ENCODE peak calls at places on chromosomes 6 and 20, in six cellular contexts. One of them, this sample, is unnamed.

GRCh38 chr6:2518029-2518428 is 232.7 kb downstream of the MYLK4 start:
- DNase-seq in endothelial cell of umbilical vein: no peak
- DNase-seq in GM12878: no peak
- DNase-seq in HepG2: no peak
- DNase-seq in HCT116: no peak
- DNase-seq in SK-N-SH: no peak
- DNase-seq in this sample: no peak

GRCh38 chr6:52352239-52353008 is 9.5 kb upstream of the PAQR8 start:
- DNase-seq in endothelial cell of umbilical vein: peak; percentile 85
- DNase-seq in GM12878: peak; percentile 79
- DNase-seq in HepG2: peak; percentile 98
- DNase-seq in HCT116: peak; percentile 82
- DNase-seq in SK-N-SH: no peak
- DNase-seq in this sample: peak; percentile 79

GRCh38 chr20:59063358-59064213 is 21.0 kb upstream of the PRELID3B start:
- DNase-seq in endothelial cell of umbilical vein: peak; percentile 68
- DNase-seq in GM12878: no peak
- DNase-seq in HepG2: no peak
- DNase-seq in HCT116: peak; percentile 75
- DNase-seq in SK-N-SH: peak; percentile 45
- DNase-seq in this sample: peak; percentile 42

GRCh38 chr6:46862381-46862780 is 59.4 kb downstream of the ADGRF5 start:
- DNase-seq in endothelial cell of umbilical vein: no peak
- DNase-seq in GM12878: no peak
- DNase-seq in HepG2: no peak
- DNase-seq in HCT116: no peak
- DNase-seq in SK-N-SH: no peak
- DNase-seq in this sample: no peak

GRCh38 chr6:108839068-108839467 is 9.2 kb upstream of the ARMC2 start:
- DNase-seq in endothelial cell of umbilical vein: no peak
- DNase-seq in GM12878: no peak
- DNase-seq in HepG2: no peak
- DNase-seq in HCT116: no peak
- DNase-seq in SK-N-SH: peak; percentile 27
- DNase-seq in this sample: no peak

GRCh38 chr6:83546636-83547035 is 34.3 kb downstream of the PRSS35 start:
- DNase-seq in endothelial cell of umbilical vein: no peak
- DNase-seq in GM12878: no peak
- DNase-seq in HepG2: no peak
- DNase-seq in HCT116: no peak
- DNase-seq in SK-N-SH: no peak
- DNase-seq in this sample: no peak

GRCh38 chr6:127879685-127880084 is 21.2 kb downstream of the THEMIS start:
- DNase-seq in endothelial cell of umbilical vein: no peak
- DNase-seq in GM12878: no peak
- DNase-seq in HepG2: no peak
- DNase-seq in HCT116: no peak
- DNase-seq in SK-N-SH: no peak
- DNase-seq in this sample: no peak

GRCh38 chr6:64250126-64250525 is 614.5 kb downstream of the PHF3 start:
- DNase-seq in endothelial cell of umbilical vein: no peak
- DNase-seq in GM12878: no peak
- DNase-seq in HepG2: no peak
- DNase-seq in HCT116: no peak
- DNase-seq in SK-N-SH: no peak
- DNase-seq in this sample: no peak

GRCh38 chr6:152355166-152355565 is 282.0 kb downstream of the SYNE1 start:
- DNase-seq in endothelial cell of umbilical vein: no peak
- DNase-seq in GM12878: no peak
- DNase-seq in HepG2: no peak
- DNase-seq in HCT116: no peak
- DNase-seq in SK-N-SH: no peak
- DNase-seq in this sample: no peak

GRCh38 chr6:44162876-44163625 is 4.4 kb downstream of the CAPN11 start:
- DNase-seq in endothelial cell of umbilical vein: no peak
- DNase-seq in GM12878: no peak
- DNase-seq in HepG2: no peak
- DNase-seq in HCT116: no peak
- DNase-seq in SK-N-SH: no peak
- DNase-seq in this sample: no peak

GRCh38 chr20:32447136-32448027 is 89.3 kb downstream of the ASXL1 start:
- DNase-seq in endothelial cell of umbilical vein: no peak
- DNase-seq in GM12878: no peak
- DNase-seq in HepG2: no peak
- DNase-seq in HCT116: no peak
- DNase-seq in SK-N-SH: no peak
- DNase-seq in this sample: no peak

GRCh38 chr6:1871936-1872335 is 262.2 kb downstream of the FOXC1 start:
- DNase-seq in endothelial cell of umbilical vein: no peak
- DNase-seq in GM12878: no peak
- DNase-seq in HepG2: no peak
- DNase-seq in HCT116: no peak
- DNase-seq in SK-N-SH: peak; percentile 33
- DNase-seq in this sample: no peak

GRCh38 chr20:58078741-58079522 is 149.5 kb downstream of the ANKRD60 start:
- DNase-seq in endothelial cell of umbilical vein: peak; percentile 71
- DNase-seq in GM12878: no peak
- DNase-seq in HepG2: no peak
- DNase-seq in HCT116: no peak
- DNase-seq in SK-N-SH: no peak
- DNase-seq in this sample: no peak

GRCh38 chr20:52783769-52784168 is 188.4 kb upstream of the TSHZ2 start:
- DNase-seq in endothelial cell of umbilical vein: no peak
- DNase-seq in GM12878: no peak
- DNase-seq in HepG2: peak; percentile 30
- DNase-seq in HCT116: no peak
- DNase-seq in SK-N-SH: no peak
- DNase-seq in this sample: no peak

GRCh38 chr6:47000842-47001241 is 41.3 kb downstream of the ADGRF1 start:
- DNase-seq in endothelial cell of umbilical vein: no peak
- DNase-seq in GM12878: no peak
- DNase-seq in HepG2: no peak
- DNase-seq in HCT116: no peak
- DNase-seq in SK-N-SH: no peak
- DNase-seq in this sample: no peak

GRCh38 chr6:10838794-10839333 is 525 bp upstream of the MAK start:
- DNase-seq in endothelial cell of umbilical vein: no peak
- DNase-seq in GM12878: peak; percentile 85
- DNase-seq in HepG2: no peak
- DNase-seq in HCT116: no peak
- DNase-seq in SK-N-SH: no peak
- DNase-seq in this sample: no peak

DNA sequence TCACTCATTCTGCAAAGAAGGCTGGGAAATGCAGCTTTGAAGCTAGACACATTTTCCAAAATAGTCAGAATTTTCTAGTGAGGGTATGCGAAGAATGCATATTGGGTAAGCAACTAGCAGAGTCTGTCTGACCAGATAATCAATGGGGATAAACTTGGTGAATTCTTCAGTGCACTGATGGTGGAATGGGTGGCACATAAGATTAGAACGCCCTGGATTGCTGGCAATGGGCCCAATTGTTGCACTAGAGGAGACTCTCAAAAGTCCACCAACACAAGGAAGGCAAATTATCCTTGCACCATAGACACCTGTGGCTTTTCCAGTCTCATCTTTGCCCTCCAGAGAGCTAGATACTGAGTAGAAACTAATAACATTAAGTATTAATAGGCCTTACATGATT is 167.6 kb downstream of the PTPRT start:
- DNase-seq in endothelial cell of umbilical vein: no peak
- DNase-seq in GM12878: no peak
- DNase-seq in HepG2: no peak
- DNase-seq in HCT116: no peak
- DNase-seq in SK-N-SH: no peak
- DNase-seq in this sample: no peak
- H3K4me2 ChIP-seq in endothelial cell of umbilical vein: no peak overlapping the region
- H3K4me2 ChIP-seq in GM12878: no peak overlapping the region
- H3K4me2 ChIP-seq in HepG2: no peak overlapping the region
- H3K4me2 ChIP-seq in HCT116: no peak overlapping the region
- H3K4me2 ChIP-seq in SK-N-SH: no peak overlapping the region
- H3K4me2 ChIP-seq in this sample: no peak overlapping the region

DNA sequence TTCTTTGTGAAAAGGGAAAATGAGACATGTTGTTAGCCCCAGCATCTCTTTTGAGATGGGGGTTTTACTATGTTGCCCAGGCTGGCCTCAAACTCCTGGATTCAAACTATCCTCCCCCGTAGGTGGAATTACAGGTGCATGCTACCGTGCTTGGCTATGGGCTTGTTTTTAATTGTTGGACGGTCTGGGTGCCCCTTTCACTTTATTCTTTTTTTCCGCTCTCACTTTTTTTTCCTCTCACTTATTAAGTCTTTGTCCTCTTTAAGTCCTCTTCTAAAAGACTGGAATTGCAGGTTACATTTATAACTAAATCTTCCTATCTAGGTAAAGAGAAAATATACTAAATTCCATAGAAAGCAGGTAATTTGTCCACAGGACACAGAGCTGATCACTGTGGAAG is 18.8 kb upstream of the PRDM13 start:
- DNase-seq in endothelial cell of umbilical vein: no peak
- DNase-seq in GM12878: no peak
- DNase-seq in HepG2: no peak
- DNase-seq in HCT116: no peak
- DNase-seq in SK-N-SH: no peak
- DNase-seq in this sample: no peak
- TF ChIP-seq CTCF in endothelial cell of umbilical vein: no peak
- TF ChIP-seq CTCF in GM12878: no peak
- TF ChIP-seq CTCF in HepG2: no peak
- TF ChIP-seq CTCF in HCT116: no peak
- TF ChIP-seq CTCF in SK-N-SH: no peak
- TF ChIP-seq CTCF in this sample: no peak

DNA sequence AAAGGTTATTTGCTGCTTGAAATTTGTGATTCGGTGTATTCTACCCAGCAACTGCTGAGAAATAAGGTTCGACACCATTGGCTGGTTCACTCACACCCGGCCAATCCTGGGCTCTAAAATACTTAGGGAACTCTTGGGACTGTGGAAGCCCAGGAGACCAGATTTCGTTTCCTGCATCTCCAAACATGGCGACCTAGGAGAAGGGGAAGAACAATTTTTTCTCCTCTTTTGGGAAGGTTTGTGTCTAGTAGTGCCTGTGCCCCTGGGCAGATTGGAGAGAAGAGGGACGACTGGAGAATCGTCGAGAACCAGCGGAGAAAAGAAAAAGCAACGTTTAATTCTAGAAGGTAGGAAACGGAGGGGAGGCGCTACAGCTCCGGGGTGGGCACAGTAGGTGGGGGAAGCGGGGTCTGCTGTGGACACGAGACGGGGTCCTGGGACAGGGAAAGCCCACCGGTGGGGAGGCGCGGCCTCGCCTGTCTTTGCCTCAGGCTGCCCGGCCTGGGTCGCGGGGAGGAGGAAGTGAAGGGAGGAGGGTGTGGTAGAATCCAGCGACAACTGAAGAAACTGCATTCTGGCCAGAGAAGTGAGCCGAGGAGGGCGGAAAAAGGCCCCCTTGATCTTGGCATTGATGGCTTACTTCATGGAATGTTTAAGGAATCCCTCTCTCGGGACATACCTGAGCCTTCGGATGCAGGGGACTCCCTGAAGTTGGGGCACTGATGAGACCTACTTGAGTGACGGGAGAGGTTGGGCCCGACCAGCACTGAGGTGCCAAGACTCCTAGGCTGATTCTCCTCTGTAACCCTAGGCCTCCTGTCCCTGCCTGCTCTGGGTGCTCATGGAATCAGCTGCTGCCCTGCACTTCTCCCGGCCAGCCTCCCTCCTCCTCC is at the start of gene BTN2A1:
- DNase-seq in endothelial cell of umbilical vein: peak; percentile 97
- DNase-seq in GM12878: peak; percentile 70
- DNase-seq in HepG2: peak; percentile 94
- DNase-seq in HCT116: peak; percentile 84
- DNase-seq in SK-N-SH: peak; percentile 87
- DNase-seq in this sample: peak; percentile 83
- TF ChIP-seq MAX in endothelial cell of umbilical vein: no peak
- TF ChIP-seq MAX in GM12878: no peak
- TF ChIP-seq MAX in HepG2: peak; percentile 39
- TF ChIP-seq MAX in HCT116: no peak
- TF ChIP-seq MAX in SK-N-SH: no peak
- TF ChIP-seq MAX in this sample: no peak

GRCh38 chr6:8749449-8749848 is 314.1 kb upstream of the SLC35B3 start:
- DNase-seq in endothelial cell of umbilical vein: no peak
- DNase-seq in GM12878: no peak
- DNase-seq in HepG2: no peak
- DNase-seq in HCT116: no peak
- DNase-seq in SK-N-SH: no peak
- DNase-seq in this sample: no peak
- H3K4me2 ChIP-seq in endothelial cell of umbilical vein: no peak overlapping the region
- H3K4me2 ChIP-seq in GM12878: no peak overlapping the region
- H3K4me2 ChIP-seq in HepG2: no peak overlapping the region
- H3K4me2 ChIP-seq in HCT116: no peak overlapping the region
- H3K4me2 ChIP-seq in SK-N-SH: no peak overlapping the region
- H3K4me2 ChIP-seq in this sample: no peak overlapping the region